ENCODE peak calls at places on chromosomes 12 and 14, in nine cellular contexts. One of them, this sample, is unnamed.
A peak's percentile ranks its signal among the peaks of the same experiment; 100 is the strongest.

GRCh38 chr14:68447581-68448281 is 345.1 kb downstream of the ZFP36L1 start:
- DNase-seq in GM23248: no peak
- DNase-seq in aorta: no peak
- DNase-seq in stimulated activated CD8-positive, alpha-beta memory T cell treated with anti-CD3 and anti-CD28 coated beads, Interleukin-4, amount 100 ng/mL, for 4 hours: no peak
- DNase-seq in NCI-H510A: no peak
- DNase-seq in germinal center: no peak
- DNase-seq in effector memory CD8-positive, alpha-beta T cell: no peak
- DNase-seq in NCI-H226: no peak
- DNase-seq in dorsolateral prefrontal cortex: no peak
- DNase-seq in this sample: no peak

GRCh38 chr14:102824832-102825231 is 47.6 kb downstream of the TRAF3 start:
- DNase-seq in germinal center: no peak
- DNase-seq in NCI-H226: peak; percentile 74
- DNase-seq in NCI-H510A: no peak
- DNase-seq in dorsolateral prefrontal cortex: no peak
- DNase-seq in GM23248: peak; percentile 75
- DNase-seq in aorta: peak; percentile 79
- DNase-seq in effector memory CD8-positive, alpha-beta T cell: no peak
- DNase-seq in stimulated activated CD8-positive, alpha-beta memory T cell treated with anti-CD3 and anti-CD28 coated beads, Interleukin-4, amount 100 ng/mL, for 4 hours: no peak
- DNase-seq in this sample: no peak

GRCh38 chr12:53729659-53730058 is 2.4 kb upstream of the CALCOCO1 start:
- DNase-seq in dorsolateral prefrontal cortex: no peak
- DNase-seq in GM23248: peak; percentile 27
- DNase-seq in aorta: no peak
- DNase-seq in stimulated activated CD8-positive, alpha-beta memory T cell treated with anti-CD3 and anti-CD28 coated beads, Interleukin-4, amount 100 ng/mL, for 4 hours: no peak
- DNase-seq in germinal center: no peak
- DNase-seq in effector memory CD8-positive, alpha-beta T cell: no peak
- DNase-seq in NCI-H510A: no peak
- DNase-seq in NCI-H226: no peak
- DNase-seq in this sample: no peak

GRCh38 chr14:64760146-64760755 is 56.0 kb downstream of the PLEKHG3 start:
- DNase-seq in GM23248: peak; percentile 52
- DNase-seq in NCI-H226: peak; percentile 33
- DNase-seq in NCI-H510A: no peak
- DNase-seq in germinal center: peak; percentile 62
- DNase-seq in effector memory CD8-positive, alpha-beta T cell: peak; percentile 57
- DNase-seq in aorta: peak; percentile 83
- DNase-seq in stimulated activated CD8-positive, alpha-beta memory T cell treated with anti-CD3 and anti-CD28 coated beads, Interleukin-4, amount 100 ng/mL, for 4 hours: no peak
- DNase-seq in dorsolateral prefrontal cortex: peak; percentile 66
- DNase-seq in this sample: peak; percentile 39

GRCh38 chr12:34389378-34390170 is 367.3 kb downstream of the ALG10 start:
- DNase-seq in NCI-H226: no peak
- DNase-seq in effector memory CD8-positive, alpha-beta T cell: no peak
- DNase-seq in stimulated activated CD8-positive, alpha-beta memory T cell treated with anti-CD3 and anti-CD28 coated beads, Interleukin-4, amount 100 ng/mL, for 4 hours: no peak
- DNase-seq in GM23248: no peak
- DNase-seq in NCI-H510A: no peak
- DNase-seq in dorsolateral prefrontal cortex: no peak
- DNase-seq in germinal center: no peak
- DNase-seq in aorta: peak; percentile 61
- DNase-seq in this sample: no peak

GRCh38 chr14:58912287-58912686 is 274.5 kb downstream of the DACT1 start:
- DNase-seq in stimulated activated CD8-positive, alpha-beta memory T cell treated with anti-CD3 and anti-CD28 coated beads, Interleukin-4, amount 100 ng/mL, for 4 hours: no peak
- DNase-seq in aorta: no peak
- DNase-seq in GM23248: no peak
- DNase-seq in NCI-H510A: no peak
- DNase-seq in germinal center: no peak
- DNase-seq in dorsolateral prefrontal cortex: no peak
- DNase-seq in effector memory CD8-positive, alpha-beta T cell: no peak
- DNase-seq in NCI-H226: no peak
- DNase-seq in this sample: no peak

GRCh38 chr12:50201987-50202521 is 34.9 kb upstream of the CERS5 start:
- DNase-seq in stimulated activated CD8-positive, alpha-beta memory T cell treated with anti-CD3 and anti-CD28 coated beads, Interleukin-4, amount 100 ng/mL, for 4 hours: no peak
- DNase-seq in effector memory CD8-positive, alpha-beta T cell: no peak
- DNase-seq in dorsolateral prefrontal cortex: no peak
- DNase-seq in aorta: no peak
- DNase-seq in GM23248: peak; percentile 87
- DNase-seq in NCI-H226: peak; percentile 99
- DNase-seq in germinal center: no peak
- DNase-seq in NCI-H510A: peak; percentile 43
- DNase-seq in this sample: no peak

GRCh38 chr12:92079054-92079385 is 66.6 kb downstream of the BTG1 start:
- DNase-seq in dorsolateral prefrontal cortex: no peak
- DNase-seq in germinal center: no peak
- DNase-seq in GM23248: peak; percentile 65
- DNase-seq in NCI-H226: no peak
- DNase-seq in aorta: no peak
- DNase-seq in stimulated activated CD8-positive, alpha-beta memory T cell treated with anti-CD3 and anti-CD28 coated beads, Interleukin-4, amount 100 ng/mL, for 4 hours: no peak
- DNase-seq in NCI-H510A: no peak
- DNase-seq in effector memory CD8-positive, alpha-beta T cell: no peak
- DNase-seq in this sample: no peak

GRCh38 chr12:47975816-47976215 is 12.4 kb downstream of the TMEM106C start:
- DNase-seq in dorsolateral prefrontal cortex: no peak
- DNase-seq in germinal center: no peak
- DNase-seq in stimulated activated CD8-positive, alpha-beta memory T cell treated with anti-CD3 and anti-CD28 coated beads, Interleukin-4, amount 100 ng/mL, for 4 hours: no peak
- DNase-seq in effector memory CD8-positive, alpha-beta T cell: no peak
- DNase-seq in aorta: no peak
- DNase-seq in GM23248: no peak
- DNase-seq in NCI-H510A: no peak
- DNase-seq in NCI-H226: no peak
- DNase-seq in this sample: no peak

GRCh38 chr14:101945171-101945570 is 19.2 kb upstream of the DYNC1H1 start:
- DNase-seq in stimulated activated CD8-positive, alpha-beta memory T cell treated with anti-CD3 and anti-CD28 coated beads, Interleukin-4, amount 100 ng/mL, for 4 hours: no peak
- DNase-seq in aorta: no peak
- DNase-seq in dorsolateral prefrontal cortex: no peak
- DNase-seq in effector memory CD8-positive, alpha-beta T cell: no peak
- DNase-seq in germinal center: no peak
- DNase-seq in GM23248: no peak
- DNase-seq in NCI-H510A: no peak
- DNase-seq in NCI-H226: no peak
- DNase-seq in this sample: no peak

GRCh38 chr12:107318804-107319535 is 225.6 kb upstream of the CRY1 start:
- DNase-seq in GM23248: peak; percentile 67
- DNase-seq in germinal center: no peak
- DNase-seq in dorsolateral prefrontal cortex: no peak
- DNase-seq in stimulated activated CD8-positive, alpha-beta memory T cell treated with anti-CD3 and anti-CD28 coated beads, Interleukin-4, amount 100 ng/mL, for 4 hours: no peak
- DNase-seq in aorta: no peak
- DNase-seq in NCI-H510A: peak; percentile 30
- DNase-seq in effector memory CD8-positive, alpha-beta T cell: peak; percentile 5
- DNase-seq in NCI-H226: peak; percentile 8
- DNase-seq in this sample: peak; percentile 6

GRCh38 chr12:113874999-113875561 is 91.0 kb downstream of the RBM19 start:
- DNase-seq in germinal center: no peak
- DNase-seq in dorsolateral prefrontal cortex: no peak
- DNase-seq in NCI-H226: no peak
- DNase-seq in stimulated activated CD8-positive, alpha-beta memory T cell treated with anti-CD3 and anti-CD28 coated beads, Interleukin-4, amount 100 ng/mL, for 4 hours: no peak
- DNase-seq in GM23248: peak; percentile 5
- DNase-seq in NCI-H510A: no peak
- DNase-seq in effector memory CD8-positive, alpha-beta T cell: no peak
- DNase-seq in aorta: no peak
- DNase-seq in this sample: no peak

GRCh38 chr12:57832966-57833365 is 13.6 kb downstream of the CTDSP2 start:
- DNase-seq in stimulated activated CD8-positive, alpha-beta memory T cell treated with anti-CD3 and anti-CD28 coated beads, Interleukin-4, amount 100 ng/mL, for 4 hours: no peak
- DNase-seq in NCI-H510A: no peak
- DNase-seq in GM23248: peak; percentile 71
- DNase-seq in effector memory CD8-positive, alpha-beta T cell: no peak
- DNase-seq in germinal center: no peak
- DNase-seq in dorsolateral prefrontal cortex: no peak
- DNase-seq in NCI-H226: no peak
- DNase-seq in aorta: no peak
- DNase-seq in this sample: no peak

GRCh38 chr12:85029456-85029855 is 6.6 kb downstream of the TSPAN19 start:
- DNase-seq in effector memory CD8-positive, alpha-beta T cell: no peak
- DNase-seq in dorsolateral prefrontal cortex: no peak
- DNase-seq in stimulated activated CD8-positive, alpha-beta memory T cell treated with anti-CD3 and anti-CD28 coated beads, Interleukin-4, amount 100 ng/mL, for 4 hours: no peak
- DNase-seq in GM23248: peak; percentile 72
- DNase-seq in germinal center: no peak
- DNase-seq in NCI-H226: peak; percentile 34
- DNase-seq in NCI-H510A: no peak
- DNase-seq in aorta: no peak
- DNase-seq in this sample: no peak

GRCh38 chr14:64502476-64503183 is 1.0 kb downstream of the ZBTB25 start:
- DNase-seq in aorta: no peak
- DNase-seq in NCI-H226: peak; percentile 71
- DNase-seq in stimulated activated CD8-positive, alpha-beta memory T cell treated with anti-CD3 and anti-CD28 coated beads, Interleukin-4, amount 100 ng/mL, for 4 hours: no peak
- DNase-seq in germinal center: peak; percentile 10
- DNase-seq in GM23248: no peak
- DNase-seq in effector memory CD8-positive, alpha-beta T cell: no peak
- DNase-seq in NCI-H510A: no peak
- DNase-seq in dorsolateral prefrontal cortex: no peak
- DNase-seq in this sample: peak; percentile 31

GRCh38 chr12:115541891-115542361 is 735.6 kb downstream of the MED13L start:
- DNase-seq in NCI-H226: peak; percentile 19
- DNase-seq in NCI-H510A: no peak
- DNase-seq in effector memory CD8-positive, alpha-beta T cell: no peak
- DNase-seq in germinal center: no peak
- DNase-seq in stimulated activated CD8-positive, alpha-beta memory T cell treated with anti-CD3 and anti-CD28 coated beads, Interleukin-4, amount 100 ng/mL, for 4 hours: no peak
- DNase-seq in GM23248: peak; percentile 26
- DNase-seq in aorta: no peak
- DNase-seq in dorsolateral prefrontal cortex: no peak
- DNase-seq in this sample: no peak

GRCh38 chr12:119369907-119370546 is 35.5 kb downstream of the CCDC60 start:
- DNase-seq in stimulated activated CD8-positive, alpha-beta memory T cell treated with anti-CD3 and anti-CD28 coated beads, Interleukin-4, amount 100 ng/mL, for 4 hours: no peak
- DNase-seq in GM23248: no peak
- DNase-seq in effector memory CD8-positive, alpha-beta T cell: no peak
- DNase-seq in germinal center: no peak
- DNase-seq in NCI-H226: no peak
- DNase-seq in dorsolateral prefrontal cortex: no peak
- DNase-seq in aorta: no peak
- DNase-seq in NCI-H510A: peak; percentile 74
- DNase-seq in this sample: no peak

GRCh38 chr14:56160058-56160457 is 41.8 kb downstream of the PELI2 start:
- DNase-seq in dorsolateral prefrontal cortex: no peak
- DNase-seq in effector memory CD8-positive, alpha-beta T cell: no peak
- DNase-seq in NCI-H510A: no peak
- DNase-seq in germinal center: no peak
- DNase-seq in GM23248: no peak
- DNase-seq in NCI-H226: no peak
- DNase-seq in aorta: no peak
- DNase-seq in stimulated activated CD8-positive, alpha-beta memory T cell treated with anti-CD3 and anti-CD28 coated beads, Interleukin-4, amount 100 ng/mL, for 4 hours: no peak
- DNase-seq in this sample: no peak